ENCODE peak calls at places on chromosome 21, in six cellular contexts. B is left ventricle myocardium inferior, M is HFFc6, T is psoas muscle, O is spleen, E is cardiac fibroblast. F is an unnamed sample.

GRCh38 chr21:17779486-17779885 is 39.7 kb downstream of the C21orf91 start:
- DNase-seq in E (no peak), B (no peak), M (no peak), T (no peak), O (no peak), F (no peak)

GRCh38 chr21:35932232-35932911 is 128.0 kb downstream of the SETD4 start:
- DNase-seq in B (peak; percentile 53), O (peak; percentile 79), T (peak; percentile 61), M (peak; percentile 84), E (peak; percentile 95), F (no peak)

GRCh38 chr21:16196521-16197208 is 466.9 kb downstream of the USP25 start:
- DNase-seq in T (no peak), O (no peak), M (no peak), E (peak; percentile 60), B (no peak), F (no peak)

GRCh38 chr21:33847586-33848251 is 67.9 kb downstream of the ATP5PO start:
- DNase-seq in E (no peak), T (no peak), O (no peak), B (no peak), M (no peak), F (peak; percentile 50)

GRCh38 chr21:30189763-30190162 is 23.2 kb upstream of the CLDN17 start:
- DNase-seq in E (no peak), M (no peak), T (no peak), B (no peak), O (no peak), F (no peak)

GRCh38 chr21:37425684-37426083 is 59.1 kb downstream of the DYRK1A start:
- DNase-seq in E (no peak), T (no peak), O (no peak), B (no peak), M (no peak), F (no peak)

GRCh38 chr21:42796327-42797062 is 82.8 kb downstream of the WDR4 start:
- DNase-seq in T (no peak), M (no peak), E (no peak), O (peak; percentile 45), B (no peak), F (no peak)

GRCh38 chr21:45534591-45535331 is 7.5 kb downstream of the SLC19A1 start:
- DNase-seq in M (no peak), T (peak; percentile 46), O (peak; percentile 84), B (peak; percentile 82), E (no peak), F (peak; percentile 96)

GRCh38 chr21:25878334-25878733 is 143.6 kb downstream of the GABPA start:
- DNase-seq in O (no peak), M (no peak), T (no peak), E (peak; percentile 25), B (no peak), F (no peak)

GRCh38 chr21:18801468-18801867 is 397.9 kb upstream of the TMPRSS15 start:
- DNase-seq in M (no peak), O (no peak), E (no peak), B (no peak), T (no peak), F (no peak)
- TF ChIP-seq CTCF in M (peak; percentile 37), O (no peak), E (no peak), B (peak; percentile 49), T (no peak), F (peak; percentile 80)

DNA sequence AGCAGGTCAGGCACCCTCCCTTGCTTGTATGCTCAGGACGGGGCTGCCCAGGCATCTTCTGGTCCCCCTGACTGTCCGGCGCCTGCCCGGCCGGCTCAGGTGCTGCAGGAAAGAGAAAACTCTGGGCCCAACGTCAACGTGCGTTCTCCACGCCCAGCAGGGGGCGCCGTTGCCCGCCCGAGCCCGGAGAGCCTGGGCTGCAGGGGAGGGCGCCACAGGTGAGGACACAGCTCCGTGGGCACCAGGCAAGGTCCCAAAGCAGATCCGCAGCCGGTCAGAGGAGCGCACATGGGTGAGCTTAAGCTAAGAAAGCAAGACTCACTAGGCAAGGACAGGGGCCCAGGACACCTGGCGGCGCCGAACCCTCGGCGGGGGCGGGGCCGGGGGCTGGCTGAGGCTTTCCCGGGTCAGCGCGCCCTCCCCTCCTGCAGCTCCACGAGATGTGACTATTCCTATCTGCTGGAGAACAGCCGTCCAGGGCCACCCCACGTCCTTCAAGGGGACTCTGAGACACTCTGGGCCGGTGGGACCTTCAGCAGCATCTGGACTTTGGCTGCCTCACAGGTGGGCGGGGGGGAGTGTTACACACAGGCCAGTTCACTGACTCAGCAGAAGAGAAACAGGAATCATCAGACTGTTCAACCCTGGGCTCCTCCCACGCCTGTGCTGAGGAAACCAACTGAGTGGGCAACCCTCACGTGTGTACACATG is 29.3 kb downstream of the KRTAP10-1 start:
- DNase-seq in E (peak; percentile 32), T (peak; percentile 50), O (peak; percentile 94), B (peak; percentile 44), M (no peak), F (peak; percentile 75)
- TF ChIP-seq CTCF in E (peak; percentile 77), T (peak; percentile 57), O (peak; percentile 88), B (peak; percentile 76), M (peak; percentile 85), F (peak; percentile 84)

DNA sequence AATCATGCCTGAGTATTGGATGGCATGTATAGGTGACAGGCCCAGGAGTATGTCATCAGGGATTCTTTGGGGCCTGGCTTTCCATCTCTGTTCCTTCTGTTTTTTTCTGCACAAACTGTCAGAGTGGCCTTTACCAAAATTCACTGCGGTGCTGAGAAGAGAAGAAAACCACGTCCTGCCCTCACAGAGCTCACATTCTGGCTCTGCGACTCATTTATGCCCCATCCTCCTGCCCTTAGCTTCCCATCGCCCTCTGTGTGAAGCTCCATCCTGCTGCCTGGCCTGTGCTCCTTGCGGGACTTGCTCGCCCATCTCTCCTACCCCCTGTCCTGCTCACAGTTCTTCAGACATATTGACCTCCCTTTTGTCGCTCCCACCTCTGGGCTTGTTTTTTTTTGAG is 73.4 kb downstream of the HUNK start:
- DNase-seq in M (no peak), T (no peak), B (no peak), E (no peak), O (no peak), F (no peak)
- TF ChIP-seq CTCF in M (no peak), T (no peak), B (no peak), E (no peak), O (no peak), F (no peak)

GRCh38 chr21:20877976-20878375 is 120.2 kb upstream of the NCAM2 start:
- DNase-seq in B (no peak), E (no peak), T (no peak), M (no peak), O (no peak), F (no peak)

DNA sequence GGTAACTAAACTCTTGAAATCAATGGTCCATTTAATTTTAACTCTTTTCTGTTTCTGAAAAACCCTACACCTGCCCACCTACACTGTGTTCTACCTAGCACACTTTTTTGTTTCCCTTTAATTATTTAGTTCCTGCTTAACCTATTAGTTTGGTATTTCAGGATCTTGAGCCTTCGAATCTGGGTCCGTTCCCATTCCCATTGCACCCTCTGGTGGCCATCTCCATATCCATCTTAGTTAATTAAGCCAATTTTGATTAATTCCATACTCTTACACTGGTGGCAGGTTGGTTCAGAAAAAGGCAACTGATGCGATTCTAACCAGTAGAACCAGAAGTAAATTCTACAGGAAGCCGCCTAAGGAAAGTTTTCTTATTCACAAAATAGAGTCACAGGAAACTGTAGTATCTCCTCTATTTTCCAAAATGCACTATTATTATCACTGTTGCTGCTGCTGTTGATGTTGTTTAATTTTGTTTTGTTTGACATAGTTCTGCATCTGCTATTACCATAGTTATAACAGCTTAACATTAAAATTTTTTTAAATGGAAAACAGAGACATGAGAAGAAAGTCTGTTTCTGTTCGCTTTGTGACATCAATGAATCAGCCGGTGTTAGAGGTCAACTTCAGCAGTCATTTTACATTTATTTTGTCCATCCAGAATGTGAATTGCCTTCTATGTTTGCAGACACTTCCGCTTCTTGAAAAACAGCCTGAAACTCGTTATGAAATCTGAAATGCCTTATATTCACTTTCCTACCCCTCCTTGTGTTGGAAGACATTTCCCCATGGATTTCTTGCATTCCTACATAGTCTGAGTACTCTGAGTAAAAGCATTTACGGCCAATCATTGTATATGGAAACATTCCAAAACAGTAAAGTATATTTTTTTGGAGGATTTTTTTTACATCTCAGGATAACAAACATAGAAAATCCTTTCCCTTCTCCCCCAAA is 115.5 kb upstream of the NCAM2 start:
- DNase-seq in T (no peak), M (no peak), O (no peak), E (peak; percentile 42), B (no peak), F (no peak)
- TF ChIP-seq CTCF in T (peak; percentile 21), M (peak; percentile 78), O (no peak), E (peak; percentile 35), B (peak; percentile 54), F (peak; percentile 96)